ENCODE peak calls at places on chromosomes 5 and 9, in five cellular contexts. T is aorta, J is upper lobe of left lung, D is pancreas, A is spleen. C is an unnamed sample. For H3K4me1 and H3K27me3, the result is how much of the 10 kb centered on the place peaks cover.

GRCh38 chr9:100111235-100111634 is 12.2 kb downstream of the INVS start:
- DNase-seq in T (peak), J (peak), A (no peak), D (peak), C (no peak)

GRCh38 chr5:14457475-14457874 is 124.1 kb upstream of the OTULINL start:
- DNase-seq in A (no peak), J (no peak), D (peak), T (no peak), C (no peak)

GRCh38 chr5:141359790-141360426 is at the start of gene PCDHGB2:
- DNase-seq in A (no peak), J (no peak), T (no peak), D (no peak), C (no peak)

GRCh38 chr5:132839426-132840301 is 9.2 kb upstream of the SHROOM1 start:
- DNase-seq in J (no peak), D (no peak), T (no peak), A (no peak), C (no peak)

GRCh38 chr9:123662057-123662776 is 267.7 kb downstream of the DENND1A start:
- DNase-seq in J (no peak), A (no peak), D (no peak), T (no peak), C (no peak)

GRCh38 chr9:93159601-93160418 is 24.1 kb upstream of the WNK2 start:
- DNase-seq in D (peak), T (peak), J (peak), A (peak), C (peak)

GRCh38 chr9:86549434-86549833 is 195.2 kb upstream of the TUT7 start:
- DNase-seq in T (no peak), D (no peak), A (no peak), J (no peak), C (no peak)

GRCh38 chr9:131628821-131629197 is 83.5 kb downstream of the PRRT1B start:
- DNase-seq in A (no peak), D (no peak), T (no peak), J (no peak), C (no peak)

GRCh38 chr5:159198063-159199036 is 11.0 kb downstream of the RNF145 start:
- DNase-seq in J (no peak), T (no peak), D (no peak), A (no peak), C (no peak)

GRCh38 chr5:124056326-124057160 is 544.6 kb downstream of the CSNK1G3 start:
- DNase-seq in A (no peak), J (peak), D (no peak), T (no peak), C (no peak)

GRCh38 chr5:115531787-115532367 is 12.7 kb downstream of the FEM1C start:
- DNase-seq in T (no peak), A (no peak), D (no peak), J (no peak), C (no peak)

GRCh38 chr5:115532517-115532916 is 12.1 kb downstream of the FEM1C start:
- DNase-seq in J (no peak), A (no peak), D (no peak), T (no peak), C (no peak)

GRCh38 chr5:115530426-115530825 is 14.1 kb downstream of the FEM1C start:
- DNase-seq in J (no peak), A (no peak), D (no peak), T (no peak), C (no peak)

GRCh38 chr5:115531380-115531779 is 13.2 kb downstream of the FEM1C start:
- DNase-seq in D (no peak), A (no peak), J (no peak), T (no peak), C (no peak)

DNA sequence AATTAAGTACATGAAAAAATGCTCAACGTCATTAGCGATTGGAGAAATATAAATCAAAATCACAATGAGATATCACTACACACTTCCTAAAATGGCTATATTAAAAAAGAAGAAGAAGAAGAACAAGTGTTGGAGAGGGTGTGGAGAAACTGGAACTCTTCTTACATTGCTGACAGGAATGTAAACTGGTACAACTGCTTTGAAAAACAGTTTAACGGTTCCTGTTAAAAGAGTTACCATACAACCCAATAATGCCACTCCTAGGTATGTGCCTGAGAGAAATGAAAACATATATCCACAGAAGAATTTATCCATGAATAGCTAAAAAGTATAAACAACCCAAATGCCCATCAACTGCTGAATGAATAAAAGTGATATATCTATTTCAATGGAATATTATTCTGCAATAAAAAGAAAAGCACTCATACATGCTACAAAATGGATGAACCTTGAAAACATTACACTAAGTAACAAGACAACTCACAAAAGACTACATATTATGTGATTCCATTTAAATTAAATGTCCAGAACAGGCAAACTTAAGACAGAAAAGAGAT is 9.0 kb downstream of the FEM1C start:
- DNase-seq in J (no peak), T (no peak), A (no peak), D (no peak), C (no peak)
- H3K4me1 ChIP-seq in J (half or more), T (under half), A (half or more), D (half or more), C (under half)

GRCh38 chr9:6764570-6765334 is 7.0 kb downstream of the KDM4C start:
- DNase-seq in J (no peak), D (no peak), T (no peak), A (no peak), C (no peak)
- H3K27me3 ChIP-seq in J (under half), D (under half), T (under half), A (under half), C (under half)

DNA sequence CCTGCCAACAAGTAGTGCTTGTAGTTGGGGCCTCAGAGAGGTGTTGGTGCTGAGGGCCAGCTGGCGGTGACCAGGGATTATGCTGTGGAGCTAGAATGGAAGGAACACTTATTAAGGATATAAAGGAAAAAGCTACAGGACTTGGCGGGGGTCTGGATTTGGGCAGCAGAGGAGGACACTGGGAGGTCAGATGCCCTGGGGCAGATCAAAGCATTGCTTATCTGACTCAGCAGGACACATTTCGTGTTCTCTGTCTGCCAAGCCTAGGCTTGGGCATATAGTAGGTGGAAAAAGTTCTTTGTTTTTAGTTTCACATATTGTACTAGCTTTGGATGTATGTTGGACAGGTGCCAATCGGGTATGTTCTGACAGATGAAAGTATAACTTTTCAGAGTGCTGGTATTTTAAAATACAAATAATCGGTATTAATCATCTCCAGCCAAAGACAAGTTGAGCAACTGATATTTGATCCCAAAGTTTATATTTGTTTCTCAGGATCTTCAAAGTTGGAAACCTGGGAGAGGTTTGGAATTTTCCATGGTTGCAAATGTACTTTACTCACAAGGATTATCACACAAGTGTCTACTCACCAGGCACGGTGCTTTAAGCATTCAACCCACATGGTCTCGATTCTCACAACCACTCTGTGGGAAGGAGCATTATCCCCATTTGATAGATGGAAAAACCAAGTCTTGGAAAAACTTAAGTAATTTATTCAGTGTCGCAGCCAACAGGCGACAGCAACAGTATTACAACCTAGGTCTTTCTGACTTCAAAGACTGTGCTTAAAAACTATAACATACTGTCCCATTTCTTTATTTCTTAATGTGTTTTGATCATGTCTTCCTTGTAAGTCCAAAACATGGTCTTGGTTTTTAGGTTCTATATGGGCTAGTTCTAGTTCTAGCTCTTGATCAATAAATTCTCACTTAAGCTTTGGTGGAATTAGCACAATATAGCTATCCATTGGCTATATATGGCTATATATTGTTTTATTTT is 69.6 kb downstream of the IQGAP2 start:
- DNase-seq in T (no peak), J (no peak), D (no peak), A (no peak), C (no peak)
- H3K27ac ChIP-seq in T (no peak), J (no peak), D (no peak), A (no peak), C (peak)

GRCh38 chr5:148969291-148969690 is 93.6 kb downstream of the SH3TC2 start:
- DNase-seq in A (no peak), T (no peak), J (no peak), D (no peak), C (no peak)
- H3K4me1 ChIP-seq in A (under half), T (under half), J (under half), D (under half), C (under half)

GRCh38 chr5:174180639-174181038 is 135.1 kb downstream of the NSG2 start:
- DNase-seq in A (no peak), D (no peak), J (no peak), T (no peak), C (no peak)
- H3K27me3 ChIP-seq in A (under half), D (under half), J (under half), T (under half), C (under half)

DNA sequence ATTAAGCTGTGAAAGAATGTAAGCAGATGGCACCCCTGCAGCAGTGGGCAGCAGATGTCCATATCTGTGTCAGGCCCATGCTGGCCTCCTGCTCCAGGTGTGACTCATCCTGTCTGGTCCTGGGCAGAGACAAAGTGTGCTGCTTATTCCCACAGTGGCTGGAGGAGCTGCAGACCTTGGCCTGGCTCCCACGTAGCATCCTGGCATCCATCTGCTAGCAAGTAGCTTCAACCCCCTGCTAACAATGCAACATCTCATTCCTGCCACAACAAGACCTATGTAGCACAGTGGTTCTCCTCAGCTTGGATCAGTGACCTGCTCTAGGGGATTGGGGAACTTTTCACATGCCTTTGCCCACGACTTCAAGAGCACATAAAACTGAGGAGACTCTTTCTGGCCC is 126.4 kb upstream of the SLC12A2 start:
- DNase-seq in J (no peak), A (no peak), T (no peak), D (no peak), C (no peak)
- H3K27ac ChIP-seq in J (no peak), A (no peak), T (no peak), D (no peak), C (no peak)

GRCh38 chr5:173633304-173633703 is 16.9 kb upstream of the BOD1 start:
- DNase-seq in T (no peak), A (no peak), D (no peak), J (no peak), C (no peak)

GRCh38 chr5:173631478-173631877 is 15.0 kb upstream of the BOD1 start:
- DNase-seq in D (no peak), A (no peak), T (no peak), J (no peak), C (no peak)

GRCh38 chr5:173638126-173638525 is 21.7 kb upstream of the BOD1 start:
- DNase-seq in A (no peak), J (no peak), T (no peak), D (no peak), C (no peak)

GRCh38 chr5:173637340-173637739 is 20.9 kb upstream of the BOD1 start:
- DNase-seq in A (no peak), T (no peak), D (no peak), J (no peak), C (no peak)

GRCh38 chr5:173634465-173634983 is 18.1 kb upstream of the BOD1 start:
- DNase-seq in T (no peak), D (no peak), J (no peak), A (no peak), C (no peak)
- H3K4me1 ChIP-seq in T (under half), D (under half), J (under half), A (under half), C (under half)